ENCODE peak calls at places on chromosome 14, in seven cellular contexts. One of them, this sample, is unnamed.

GRCh38 chr14:37124617-37125016 is 47.8 kb downstream of the SLC25A21 start:
- DNase-seq in neuronal stem cell: no peak
- DNase-seq in IMR-90: no peak
- DNase-seq in tibial artery: no peak
- DNase-seq in dorsolateral prefrontal cortex: no peak
- DNase-seq in cardiac muscle cell: no peak
- DNase-seq in CD8-positive, alpha-beta T cell: no peak
- DNase-seq in this sample: no peak

GRCh38 chr14:92471919-92472318 is 41.7 kb upstream of the RIN3 start:
- DNase-seq in IMR-90: peak; percentile 93
- DNase-seq in CD8-positive, alpha-beta T cell: no peak
- DNase-seq in cardiac muscle cell: no peak
- DNase-seq in tibial artery: no peak
- DNase-seq in dorsolateral prefrontal cortex: no peak
- DNase-seq in neuronal stem cell: no peak
- DNase-seq in this sample: no peak

GRCh38 chr14:99254391-99255009 is 17.5 kb downstream of the BCL11B start:
- DNase-seq in IMR-90: no peak
- DNase-seq in tibial artery: peak; percentile 13
- DNase-seq in neuronal stem cell: no peak
- DNase-seq in CD8-positive, alpha-beta T cell: no peak
- DNase-seq in cardiac muscle cell: no peak
- DNase-seq in dorsolateral prefrontal cortex: no peak
- DNase-seq in this sample: no peak

GRCh38 chr14:26719514-26719913 is 121.7 kb upstream of the NOVA1 start:
- DNase-seq in cardiac muscle cell: no peak
- DNase-seq in dorsolateral prefrontal cortex: no peak
- DNase-seq in neuronal stem cell: no peak
- DNase-seq in CD8-positive, alpha-beta T cell: no peak
- DNase-seq in tibial artery: no peak
- DNase-seq in IMR-90: peak; percentile 38
- DNase-seq in this sample: no peak

GRCh38 chr14:65972891-65973290 is 513.3 kb upstream of the CCDC196 start:
- DNase-seq in tibial artery: no peak
- DNase-seq in neuronal stem cell: no peak
- DNase-seq in IMR-90: peak; percentile 44
- DNase-seq in CD8-positive, alpha-beta T cell: no peak
- DNase-seq in dorsolateral prefrontal cortex: no peak
- DNase-seq in cardiac muscle cell: no peak
- DNase-seq in this sample: no peak

GRCh38 chr14:94021001-94021400 is 5.1 kb upstream of the OTUB2 start:
- DNase-seq in dorsolateral prefrontal cortex: no peak
- DNase-seq in tibial artery: no peak
- DNase-seq in cardiac muscle cell: no peak
- DNase-seq in CD8-positive, alpha-beta T cell: no peak
- DNase-seq in IMR-90: peak; percentile 11
- DNase-seq in neuronal stem cell: no peak
- DNase-seq in this sample: no peak

GRCh38 chr14:62662811-62663477 is 382.3 kb downstream of the KCNH5 start:
- DNase-seq in IMR-90: peak; percentile 4
- DNase-seq in dorsolateral prefrontal cortex: no peak
- DNase-seq in neuronal stem cell: no peak
- DNase-seq in CD8-positive, alpha-beta T cell: no peak
- DNase-seq in cardiac muscle cell: peak; percentile 50
- DNase-seq in tibial artery: no peak
- DNase-seq in this sample: no peak

GRCh38 chr14:99099051-99099787 is 172.8 kb downstream of the BCL11B start:
- DNase-seq in cardiac muscle cell: no peak
- DNase-seq in neuronal stem cell: no peak
- DNase-seq in tibial artery: no peak
- DNase-seq in IMR-90: no peak
- DNase-seq in CD8-positive, alpha-beta T cell: no peak
- DNase-seq in dorsolateral prefrontal cortex: no peak
- DNase-seq in this sample: no peak

GRCh38 chr14:85247071-85247470 is 282.9 kb upstream of the FLRT2 start:
- DNase-seq in tibial artery: no peak
- DNase-seq in dorsolateral prefrontal cortex: no peak
- DNase-seq in cardiac muscle cell: no peak
- DNase-seq in CD8-positive, alpha-beta T cell: no peak
- DNase-seq in IMR-90: no peak
- DNase-seq in neuronal stem cell: no peak
- DNase-seq in this sample: no peak

GRCh38 chr14:54818201-54819133 is 84.2 kb downstream of the GCH1 start:
- DNase-seq in dorsolateral prefrontal cortex: no peak
- DNase-seq in CD8-positive, alpha-beta T cell: no peak
- DNase-seq in tibial artery: no peak
- DNase-seq in IMR-90: peak; percentile 69
- DNase-seq in cardiac muscle cell: no peak
- DNase-seq in neuronal stem cell: no peak
- DNase-seq in this sample: no peak

GRCh38 chr14:26966942-26967341 is 369.1 kb upstream of the NOVA1 start:
- DNase-seq in tibial artery: no peak
- DNase-seq in neuronal stem cell: no peak
- DNase-seq in dorsolateral prefrontal cortex: no peak
- DNase-seq in cardiac muscle cell: no peak
- DNase-seq in CD8-positive, alpha-beta T cell: no peak
- DNase-seq in IMR-90: no peak
- DNase-seq in this sample: no peak

GRCh38 chr14:89444044-89444443 is 27.0 kb upstream of the FOXN3 start:
- DNase-seq in IMR-90: no peak
- DNase-seq in neuronal stem cell: no peak
- DNase-seq in dorsolateral prefrontal cortex: no peak
- DNase-seq in tibial artery: peak; percentile 27
- DNase-seq in cardiac muscle cell: no peak
- DNase-seq in CD8-positive, alpha-beta T cell: no peak
- DNase-seq in this sample: no peak

GRCh38 chr14:87894920-87895319 is 98.1 kb downstream of the GALC start:
- DNase-seq in neuronal stem cell: no peak
- DNase-seq in dorsolateral prefrontal cortex: no peak
- DNase-seq in CD8-positive, alpha-beta T cell: no peak
- DNase-seq in tibial artery: no peak
- DNase-seq in IMR-90: no peak
- DNase-seq in cardiac muscle cell: no peak
- DNase-seq in this sample: no peak

GRCh38 chr14:23551266-23552028 is at the start of gene ZFHX2:
- DNase-seq in neuronal stem cell: peak; percentile 87
- DNase-seq in IMR-90: peak; percentile 49
- DNase-seq in tibial artery: peak; percentile 79
- DNase-seq in cardiac muscle cell: peak; percentile 90
- DNase-seq in dorsolateral prefrontal cortex: peak; percentile 86
- DNase-seq in CD8-positive, alpha-beta T cell: peak; percentile 63
- DNase-seq in this sample: peak; percentile 55

GRCh38 chr14:60085085-60085484 is 6.6 kb upstream of the PCNX4 start:
- DNase-seq in CD8-positive, alpha-beta T cell: no peak
- DNase-seq in IMR-90: peak; percentile 19
- DNase-seq in cardiac muscle cell: no peak
- DNase-seq in dorsolateral prefrontal cortex: no peak
- DNase-seq in neuronal stem cell: no peak
- DNase-seq in tibial artery: no peak
- DNase-seq in this sample: no peak

GRCh38 chr14:44404599-44405349 is 102.3 kb downstream of the FSCB start:
- DNase-seq in cardiac muscle cell: no peak
- DNase-seq in dorsolateral prefrontal cortex: no peak
- DNase-seq in IMR-90: no peak
- DNase-seq in CD8-positive, alpha-beta T cell: no peak
- DNase-seq in tibial artery: no peak
- DNase-seq in neuronal stem cell: no peak
- DNase-seq in this sample: no peak

GRCh38 chr14:51398898-51399297 is 158.9 kb downstream of the TMX1 start:
- DNase-seq in tibial artery: no peak
- DNase-seq in IMR-90: peak; percentile 97
- DNase-seq in CD8-positive, alpha-beta T cell: no peak
- DNase-seq in cardiac muscle cell: no peak
- DNase-seq in neuronal stem cell: no peak
- DNase-seq in dorsolateral prefrontal cortex: no peak
- DNase-seq in this sample: no peak

GRCh38 chr14:33307691-33308369 is 369.2 kb downstream of the NPAS3 start:
- DNase-seq in dorsolateral prefrontal cortex: no peak
- DNase-seq in cardiac muscle cell: no peak
- DNase-seq in tibial artery: peak; percentile 65
- DNase-seq in IMR-90: no peak
- DNase-seq in neuronal stem cell: no peak
- DNase-seq in CD8-positive, alpha-beta T cell: no peak
- DNase-seq in this sample: no peak

GRCh38 chr14:71538949-71539659 is 393.1 kb upstream of the RGS6 start:
- DNase-seq in cardiac muscle cell: no peak
- DNase-seq in IMR-90: peak; percentile 12
- DNase-seq in tibial artery: no peak
- DNase-seq in neuronal stem cell: no peak
- DNase-seq in dorsolateral prefrontal cortex: no peak
- DNase-seq in CD8-positive, alpha-beta T cell: no peak
- DNase-seq in this sample: no peak

DNA sequence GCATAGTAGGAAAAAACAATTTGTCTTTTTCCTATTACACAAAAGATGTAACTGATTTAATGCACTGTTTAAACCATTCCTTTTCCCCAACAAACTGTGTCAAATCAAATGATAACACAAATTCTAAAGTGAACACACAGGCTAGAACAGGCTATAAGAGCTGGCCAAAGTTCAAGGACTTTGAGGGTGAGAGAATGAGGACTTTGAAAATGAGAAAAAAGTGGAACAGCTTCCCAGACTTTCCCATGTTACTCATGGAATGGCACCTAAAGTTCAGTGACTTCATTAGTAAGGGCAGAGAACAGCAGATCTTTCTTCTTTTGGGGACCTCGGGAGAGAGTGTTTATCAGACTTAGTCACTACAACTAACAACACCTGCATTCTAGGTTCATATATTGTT is 22.6 kb downstream of the TMEM253 start:
- DNase-seq in cardiac muscle cell: no peak
- DNase-seq in dorsolateral prefrontal cortex: no peak
- DNase-seq in tibial artery: no peak
- DNase-seq in IMR-90: no peak
- DNase-seq in CD8-positive, alpha-beta T cell: no peak
- DNase-seq in neuronal stem cell: no peak
- DNase-seq in this sample: no peak
- H3K27ac ChIP-seq in cardiac muscle cell: no peak overlapping the region
- H3K27ac ChIP-seq in dorsolateral prefrontal cortex: no peak overlapping the region
- H3K27ac ChIP-seq in tibial artery: no peak overlapping the region
- H3K27ac ChIP-seq in IMR-90: no peak overlapping the region
- H3K27ac ChIP-seq in CD8-positive, alpha-beta T cell: no peak overlapping the region
- H3K27ac ChIP-seq in neuronal stem cell: no peak overlapping the region
- H3K27ac ChIP-seq in this sample: no peak overlapping the region

GRCh38 chr14:101781240-101782061 is 19.9 kb downstream of the PPP2R5C start:
- DNase-seq in cardiac muscle cell: peak; percentile 19
- DNase-seq in tibial artery: no peak
- DNase-seq in dorsolateral prefrontal cortex: no peak
- DNase-seq in neuronal stem cell: no peak
- DNase-seq in CD8-positive, alpha-beta T cell: no peak
- DNase-seq in IMR-90: no peak
- DNase-seq in this sample: peak; percentile 41
- H3K4me3 ChIP-seq in cardiac muscle cell: peak overlapping the region; percentile 24
- H3K4me3 ChIP-seq in tibial artery: peak overlapping the region; percentile 58
- H3K4me3 ChIP-seq in dorsolateral prefrontal cortex: peak overlapping the region; percentile 68
- H3K4me3 ChIP-seq in neuronal stem cell: peak overlapping the region; percentile 35
- H3K4me3 ChIP-seq in CD8-positive, alpha-beta T cell: peak overlapping the region; percentile 52
- H3K4me3 ChIP-seq in IMR-90: peak overlapping the region; percentile 51
- H3K4me3 ChIP-seq in this sample: peak overlapping the region; percentile 11

DNA sequence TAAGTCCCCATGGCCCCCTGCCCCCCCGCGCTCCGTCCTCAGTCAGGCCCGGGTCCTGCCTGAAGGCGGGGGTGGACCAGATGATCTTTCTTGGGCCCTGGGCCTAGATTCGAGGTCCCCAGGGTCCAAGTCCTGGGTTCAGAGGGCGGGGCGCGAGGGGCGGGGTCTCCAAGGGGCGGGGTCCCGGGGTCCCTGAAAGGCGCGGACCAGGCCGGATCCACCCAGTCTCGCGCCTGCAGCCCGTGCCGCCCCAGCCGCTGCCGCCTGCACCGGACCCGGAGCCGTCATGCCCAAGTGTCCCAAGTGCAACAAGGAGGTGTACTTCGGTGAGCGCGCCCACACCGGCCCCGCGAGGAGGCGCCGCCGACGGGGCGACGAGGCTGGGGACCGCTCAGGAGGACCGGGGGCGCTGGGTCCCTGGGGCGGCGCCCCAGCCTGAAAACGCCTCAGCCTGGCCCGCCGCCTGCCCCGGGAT is 325 bp downstream of the CRIP1 start:
- DNase-seq in cardiac muscle cell: no peak
- DNase-seq in tibial artery: peak; percentile 95
- DNase-seq in neuronal stem cell: no peak
- DNase-seq in IMR-90: no peak
- DNase-seq in dorsolateral prefrontal cortex: no peak
- DNase-seq in CD8-positive, alpha-beta T cell: peak; percentile 53
- DNase-seq in this sample: peak; percentile 59
- H3K27ac ChIP-seq in cardiac muscle cell: peak overlapping the region; percentile 92
- H3K27ac ChIP-seq in tibial artery: peak overlapping the region; percentile 98
- H3K27ac ChIP-seq in neuronal stem cell: no peak overlapping the region
- H3K27ac ChIP-seq in IMR-90: no peak overlapping the region
- H3K27ac ChIP-seq in dorsolateral prefrontal cortex: no peak overlapping the region
- H3K27ac ChIP-seq in CD8-positive, alpha-beta T cell: peak overlapping the region; percentile 96
- H3K27ac ChIP-seq in this sample: peak overlapping the region; percentile 97

GRCh38 chr14:101233016-101233355 is 328.3 kb upstream of the DIO3 start:
- DNase-seq in cardiac muscle cell: no peak
- DNase-seq in dorsolateral prefrontal cortex: no peak
- DNase-seq in CD8-positive, alpha-beta T cell: no peak
- DNase-seq in tibial artery: peak; percentile 60
- DNase-seq in neuronal stem cell: no peak
- DNase-seq in IMR-90: no peak
- DNase-seq in this sample: no peak

GRCh38 chr14:101235042-101235871 is 326.0 kb upstream of the DIO3 start:
- DNase-seq in tibial artery: peak; percentile 66
- DNase-seq in CD8-positive, alpha-beta T cell: no peak
- DNase-seq in neuronal stem cell: peak; percentile 56
- DNase-seq in IMR-90: peak; percentile 32
- DNase-seq in dorsolateral prefrontal cortex: peak; percentile 56
- DNase-seq in cardiac muscle cell: peak; percentile 78
- DNase-seq in this sample: no peak

GRCh38 chr14:101234588-101234937 is 326.7 kb upstream of the DIO3 start:
- DNase-seq in tibial artery: no peak
- DNase-seq in CD8-positive, alpha-beta T cell: no peak
- DNase-seq in neuronal stem cell: no peak
- DNase-seq in IMR-90: no peak
- DNase-seq in cardiac muscle cell: no peak
- DNase-seq in dorsolateral prefrontal cortex: no peak
- DNase-seq in this sample: no peak

GRCh38 chr14:101233391-101233790 is 327.9 kb upstream of the DIO3 start:
- DNase-seq in tibial artery: no peak
- DNase-seq in cardiac muscle cell: no peak
- DNase-seq in dorsolateral prefrontal cortex: no peak
- DNase-seq in neuronal stem cell: no peak
- DNase-seq in IMR-90: no peak
- DNase-seq in CD8-positive, alpha-beta T cell: no peak
- DNase-seq in this sample: no peak

DNA sequence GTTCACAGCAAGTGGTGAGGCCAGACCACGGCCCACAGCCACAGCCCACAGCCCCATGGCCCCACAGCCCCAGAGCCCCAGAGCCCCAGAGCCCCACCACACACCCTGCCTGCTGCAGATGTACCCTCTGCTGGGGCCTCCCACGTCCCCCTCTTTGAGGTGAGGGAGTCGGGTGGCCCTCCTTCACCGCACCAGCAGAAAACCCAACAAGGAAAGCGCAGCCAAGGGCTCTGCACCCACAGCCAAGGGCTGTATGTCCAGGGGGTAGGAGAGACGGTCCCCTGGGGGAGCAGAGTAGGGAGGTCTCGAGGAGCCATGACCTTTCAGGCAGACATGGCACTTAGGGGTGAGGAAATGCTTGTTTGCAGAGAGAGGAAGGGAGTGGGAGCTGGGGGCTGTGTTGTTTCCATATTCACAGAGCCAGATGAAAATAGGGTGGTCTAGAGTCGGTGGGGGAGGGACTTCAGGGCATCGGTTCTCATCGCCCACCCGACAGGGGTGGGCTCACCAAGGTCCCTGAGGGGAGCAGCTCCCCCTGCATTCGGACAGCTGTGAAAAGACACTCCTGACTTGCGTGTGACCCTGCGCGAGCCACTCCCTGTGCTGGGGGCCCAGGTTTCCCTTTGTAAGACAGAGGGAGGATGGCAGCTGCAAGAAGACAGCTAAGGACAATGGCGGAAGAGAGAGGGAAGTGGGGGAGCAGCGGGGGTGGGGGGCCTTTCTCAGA is 327.3 kb upstream of the DIO3 start:
- DNase-seq in dorsolateral prefrontal cortex: no peak
- DNase-seq in cardiac muscle cell: no peak
- DNase-seq in tibial artery: no peak
- DNase-seq in IMR-90: no peak
- DNase-seq in CD8-positive, alpha-beta T cell: no peak
- DNase-seq in neuronal stem cell: no peak
- DNase-seq in this sample: no peak
- H3K4me3 ChIP-seq in dorsolateral prefrontal cortex: no peak overlapping the region
- H3K4me3 ChIP-seq in cardiac muscle cell: no peak overlapping the region
- H3K4me3 ChIP-seq in tibial artery: no peak overlapping the region
- H3K4me3 ChIP-seq in IMR-90: no peak overlapping the region
- H3K4me3 ChIP-seq in CD8-positive, alpha-beta T cell: no peak overlapping the region
- H3K4me3 ChIP-seq in neuronal stem cell: no peak overlapping the region
- H3K4me3 ChIP-seq in this sample: no peak overlapping the region